ENCODE peak calls at places on chromosomes 16 and 17, in four cellular contexts. I is PC-9, Z is breast epithelium, C is OCI-LY7. K is an unnamed sample.

GRCh38 chr17:41171881-41172280 is 3.9 kb upstream of the KRTAP4-3 start:
- DNase-seq in I (no peak), Z (no peak), C (no peak), K (peak)

GRCh38 chr16:71817690-71818089 is 9.1 kb upstream of the AP1G1 start:
- DNase-seq in I (no peak), Z (no peak), C (no peak), K (no peak)

GRCh38 chr17:68172461-68172954 is 75.3 kb upstream of the AMZ2 start:
- DNase-seq in I (peak), Z (peak), C (peak), K (peak)

GRCh38 chr16:9348912-9349311 is 257.5 kb downstream of the HAPSTR1 start:
- DNase-seq in I (no peak), Z (no peak), C (no peak), K (no peak)

GRCh38 chr17:47844814-47845453 is 3.9 kb upstream of the SCRN2 start:
- DNase-seq in I (no peak), Z (no peak), C (no peak), K (peak)

GRCh38 chr17:38558751-38559024 is 47.1 kb downstream of the SRCIN1 start:
- DNase-seq in I (no peak), Z (no peak), C (no peak), K (no peak)

GRCh38 chr17:66947311-66947710 is 17.2 kb upstream of the CACNG4 start:
- DNase-seq in I (no peak), Z (no peak), C (no peak), K (no peak)

GRCh38 chr16:22355487-22355908 is 18.9 kb downstream of the CDR2 start:
- DNase-seq in I (no peak), Z (no peak), C (no peak), K (no peak)

GRCh38 chr16:15942901-15943690 is 6.3 kb upstream of the ABCC1 start:
- DNase-seq in I (no peak), Z (no peak), C (peak), K (no peak)

GRCh38 chr16:3643095-3643730 is 11.3 kb upstream of the DNASE1 start:
- DNase-seq in I (no peak), Z (no peak), C (no peak), K (no peak)

GRCh38 chr16:76882105-76882504 is 308.9 kb upstream of the MON1B start:
- DNase-seq in I (no peak), Z (no peak), C (no peak), K (no peak)
- TF ChIP-seq CTCF in I (no peak), Z (no peak), C (peak), K (no peak)

GRCh38 chr17:61223725-61224124 is 175.9 kb upstream of the TBX2 start:
- DNase-seq in I (no peak), Z (no peak), C (no peak), K (no peak)
- H3K4me3 ChIP-seq in I (no peak), Z (no peak), C (no peak), K (no peak)

DNA sequence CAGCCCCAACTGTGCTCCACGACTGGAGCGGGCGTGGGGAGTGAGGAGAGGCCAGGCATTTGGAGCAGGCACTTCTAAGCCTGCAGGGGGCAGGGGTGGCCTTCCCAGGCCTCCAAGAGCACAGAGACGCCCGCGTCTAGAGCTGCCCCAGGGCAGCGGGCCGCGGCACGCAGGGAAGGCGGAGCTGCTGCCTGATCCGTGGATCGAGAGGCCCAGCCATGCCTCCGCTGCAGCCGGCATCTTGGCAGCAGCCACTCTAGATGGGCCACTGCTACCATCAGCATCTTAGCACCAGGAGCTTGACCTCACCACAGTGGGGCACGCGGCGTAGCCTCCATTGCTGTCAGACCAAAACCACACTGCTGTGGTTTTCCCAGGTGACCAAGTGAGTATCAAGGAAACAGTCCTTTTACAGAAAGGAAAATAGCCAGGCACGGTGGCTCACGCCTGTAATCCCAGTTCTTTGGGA is 20.4 kb upstream of the WDR45B start:
- DNase-seq in I (no peak), Z (peak), C (peak), K (peak)
- TF ChIP-seq CTCF in I (peak), Z (peak), C (peak), K (peak)

DNA sequence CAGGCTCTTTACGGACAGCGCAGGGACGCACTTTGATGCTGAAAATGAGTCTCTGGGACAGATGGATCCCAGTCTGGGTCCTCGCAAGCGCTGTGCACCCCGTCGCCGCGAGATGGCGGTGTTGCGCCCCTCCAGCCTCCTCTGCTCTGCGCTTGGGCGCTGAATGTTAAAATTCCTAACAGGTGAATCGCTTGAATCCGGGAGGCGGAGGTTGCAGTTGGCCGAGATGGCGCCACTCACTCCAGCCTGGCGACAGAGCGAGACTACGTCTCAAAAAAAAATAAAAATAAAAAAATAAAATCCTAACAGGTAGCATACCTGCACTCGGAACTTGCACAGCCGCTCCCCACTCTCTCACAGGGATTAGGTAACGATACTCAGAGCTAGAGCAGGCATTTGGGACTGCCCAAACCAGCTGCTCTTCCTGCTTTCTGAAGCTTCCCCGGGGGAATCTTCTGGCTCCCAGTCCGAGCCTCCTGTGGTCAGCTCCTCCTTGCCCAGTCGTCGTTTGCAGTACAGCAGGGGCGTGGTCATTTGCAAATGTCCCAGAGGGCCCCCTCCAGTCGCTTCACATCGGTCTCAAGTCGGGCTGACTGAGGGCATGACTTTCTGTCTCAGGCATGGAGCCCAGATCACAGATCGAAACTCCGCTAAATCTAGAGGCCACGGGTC is 26.2 kb upstream of the OSGIN1 start:
- DNase-seq in I (peak), Z (peak), C (peak), K (peak)
- H3K4me3 ChIP-seq in I (peak), Z (peak), C (no peak), K (no peak)

GRCh38 chr16:30485818-30486436 is 13.4 kb downstream of the ITGAL start:
- DNase-seq in I (no peak), Z (no peak), C (no peak), K (peak)

GRCh38 chr16:30478766-30479478 is 6.4 kb downstream of the ITGAL start:
- DNase-seq in I (no peak), Z (no peak), C (no peak), K (no peak)

GRCh38 chr16:30476991-30477390 is 4.4 kb downstream of the ITGAL start:
- DNase-seq in I (no peak), Z (no peak), C (no peak), K (no peak)

GRCh38 chr16:30484887-30485286 is 12.3 kb downstream of the ITGAL start:
- DNase-seq in I (no peak), Z (no peak), C (no peak), K (peak)

DNA sequence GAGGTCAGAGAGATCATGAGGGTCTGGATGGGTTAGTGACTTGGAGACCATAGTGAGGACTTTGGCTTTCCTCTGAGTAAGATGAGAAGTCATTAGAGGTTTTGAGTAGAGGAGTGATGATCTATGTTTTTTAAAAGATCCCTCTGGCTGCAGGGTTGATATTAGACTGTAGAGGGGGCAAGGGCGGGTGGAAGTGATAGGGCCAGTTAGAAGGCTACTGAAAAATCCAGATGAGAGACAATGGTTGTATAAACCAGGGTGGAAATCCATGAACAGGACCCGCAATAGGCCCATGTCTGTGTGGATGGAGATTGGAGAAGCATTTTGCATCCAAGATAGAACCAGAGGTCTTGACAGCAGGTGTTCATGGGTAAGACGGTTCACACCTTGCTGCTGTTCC is 9.8 kb downstream of the ITGAL start:
- DNase-seq in I (no peak), Z (no peak), C (no peak), K (no peak)
- TF ChIP-seq CTCF in I (peak), Z (no peak), C (peak), K (peak)

GRCh38 chr17:5584971-5585794 is 874 bp upstream of the NLRP1 start:
- DNase-seq in I (peak), Z (no peak), C (no peak), K (peak)
- H3K4me3 ChIP-seq in I (no peak), Z (peak), C (peak), K (no peak)

GRCh38 chr17:49554694-49555494 is 20.8 kb upstream of the NXPH3 start:
- DNase-seq in I (no peak), Z (peak), C (no peak), K (no peak)

GRCh38 chr17:49556183-49556943 is 19.3 kb upstream of the NXPH3 start:
- DNase-seq in I (no peak), Z (peak), C (peak), K (peak)

GRCh38 chr17:49553676-49554335 is 21.9 kb upstream of the NXPH3 start:
- DNase-seq in I (no peak), Z (no peak), C (no peak), K (no peak)

GRCh38 chr17:49555495-49556018 is 20.1 kb upstream of the NXPH3 start:
- DNase-seq in I (no peak), Z (peak), C (no peak), K (no peak)

DNA sequence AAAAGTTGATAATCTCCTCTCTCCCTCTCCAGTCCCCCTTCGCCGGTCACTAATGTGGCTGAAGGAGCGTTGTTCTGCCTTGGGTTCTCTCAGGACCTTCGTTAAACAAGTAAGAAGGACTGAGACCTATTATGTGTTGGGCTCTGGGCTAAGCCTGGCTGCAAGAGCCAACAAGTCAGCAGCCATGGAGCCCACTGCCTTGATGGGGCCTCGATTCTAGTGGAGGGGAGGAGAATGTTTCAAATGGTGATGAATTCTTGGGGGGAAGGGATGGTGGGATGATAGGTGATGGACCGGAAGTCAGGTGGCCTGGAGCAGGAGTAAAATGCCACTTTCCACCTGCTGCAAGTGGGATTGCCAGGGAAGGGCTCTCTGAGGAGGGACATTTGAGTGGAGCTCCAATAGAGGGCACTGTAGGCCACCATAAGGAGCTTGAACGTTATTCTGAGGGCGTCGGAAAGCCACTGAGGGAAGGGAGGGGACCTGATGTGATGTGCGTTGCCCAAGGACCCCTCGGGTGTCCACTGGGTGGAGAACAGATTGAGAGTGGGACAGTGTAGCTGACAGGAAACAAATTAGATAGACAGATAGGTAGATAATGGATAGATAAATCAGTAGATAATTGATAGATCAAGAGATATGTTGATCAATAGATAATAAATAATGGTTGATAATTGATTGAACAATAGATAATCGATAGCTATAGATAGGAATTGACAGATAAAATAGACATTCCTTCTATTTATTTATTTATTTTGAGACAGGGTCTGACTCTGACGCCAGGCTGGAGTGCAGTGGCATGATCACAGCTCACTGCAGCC is 18.3 kb upstream of the NXPH3 start:
- DNase-seq in I (no peak), Z (no peak), C (peak), K (peak)
- TF ChIP-seq CTCF in I (peak), Z (peak), C (peak), K (peak)

GRCh38 chr17:1473170-1473569 is 17.1 kb upstream of the CRK start:
- DNase-seq in I (no peak), Z (no peak), C (peak), K (no peak)
- H3K4me3 ChIP-seq in I (no peak), Z (no peak), C (no peak), K (no peak)

DNA sequence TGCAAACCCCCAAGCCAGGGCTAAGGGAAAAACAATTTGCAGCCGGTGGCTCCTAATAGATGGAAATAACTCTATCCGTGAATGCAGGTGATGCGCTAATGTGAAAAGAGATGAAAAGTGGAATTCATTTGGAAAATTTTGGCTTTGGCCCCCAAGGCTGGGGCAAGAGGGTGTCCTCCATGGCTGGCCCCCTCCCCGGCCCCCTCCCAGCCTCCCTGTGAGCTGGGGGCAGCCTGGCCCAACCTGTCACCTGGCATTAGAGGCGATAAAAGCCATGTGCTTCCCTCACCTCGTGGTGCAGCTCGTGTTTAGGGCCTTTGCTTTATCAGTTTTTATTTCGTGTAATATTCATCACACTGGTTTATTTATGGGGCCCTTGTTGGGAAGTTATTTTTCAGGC is 267.2 kb downstream of the ENGASE start:
- DNase-seq in I (no peak), Z (no peak), C (no peak), K (no peak)
- TF ChIP-seq CTCF in I (no peak), Z (no peak), C (no peak), K (no peak)

GRCh38 chr16:86566601-86566965 is at the start of gene FOXC2:
- DNase-seq in I (no peak), Z (peak), C (no peak), K (peak)

GRCh38 chr16:86565644-86566511 is 751 bp upstream of the FOXC2 start:
- DNase-seq in I (no peak), Z (no peak), C (no peak), K (no peak)

GRCh38 chr16:86563489-86564345 is 2.9 kb upstream of the FOXC2 start:
- DNase-seq in I (peak), Z (peak), C (peak), K (peak)

GRCh38 chr16:86566966-86567700 is 504 bp downstream of the FOXC2 start:
- DNase-seq in I (no peak), Z (no peak), C (no peak), K (peak)

GRCh38 chr16:86565181-86565631 is 1.4 kb upstream of the FOXC2 start:
- DNase-seq in I (no peak), Z (no peak), C (no peak), K (no peak)
- H3K4me3 ChIP-seq in I (no peak), Z (no peak), C (no peak), K (no peak)